ENCODE peak calls at places on chromosomes 2 and 18, in eight cellular contexts. One of them, this sample, is unnamed.

GRCh38 chr2:205119141-205119540 is 563.2 kb upstream of the NRP2 start:
- DNase-seq in lung: no peak
- DNase-seq in SJCRH30: no peak
- DNase-seq in KG1: no peak
- DNase-seq in Caki2: peak; percentile 92
- DNase-seq in A549: no peak
- DNase-seq in heart left ventricle: no peak
- DNase-seq in aorta: no peak
- DNase-seq in this sample: no peak

GRCh38 chr2:176483901-176484568 is 214.8 kb downstream of the MTX2 start:
- DNase-seq in heart left ventricle: no peak
- DNase-seq in lung: no peak
- DNase-seq in Caki2: no peak
- DNase-seq in KG1: no peak
- DNase-seq in aorta: no peak
- DNase-seq in A549: no peak
- DNase-seq in SJCRH30: no peak
- DNase-seq in this sample: no peak

GRCh38 chr2:199556886-199557285 is 99.1 kb upstream of the SATB2 start:
- DNase-seq in SJCRH30: no peak
- DNase-seq in lung: no peak
- DNase-seq in KG1: no peak
- DNase-seq in Caki2: no peak
- DNase-seq in heart left ventricle: no peak
- DNase-seq in A549: no peak
- DNase-seq in aorta: no peak
- DNase-seq in this sample: no peak

GRCh38 chr2:101699191-101699938 is 1.9 kb downstream of the MAP4K4 start:
- DNase-seq in A549: no peak
- DNase-seq in KG1: no peak
- DNase-seq in lung: no peak
- DNase-seq in SJCRH30: no peak
- DNase-seq in Caki2: no peak
- DNase-seq in aorta: no peak
- DNase-seq in heart left ventricle: no peak
- DNase-seq in this sample: no peak

GRCh38 chr2:26412091-26412673 is 10.5 kb downstream of the DRC1 start:
- DNase-seq in KG1: no peak
- DNase-seq in Caki2: peak; percentile 66
- DNase-seq in lung: no peak
- DNase-seq in aorta: no peak
- DNase-seq in heart left ventricle: no peak
- DNase-seq in A549: peak; percentile 89
- DNase-seq in SJCRH30: no peak
- DNase-seq in this sample: no peak

GRCh38 chr2:226622484-226622883 is 177.1 kb downstream of the IRS1 start:
- DNase-seq in lung: no peak
- DNase-seq in SJCRH30: no peak
- DNase-seq in Caki2: no peak
- DNase-seq in aorta: no peak
- DNase-seq in heart left ventricle: no peak
- DNase-seq in KG1: no peak
- DNase-seq in A549: peak; percentile 17
- DNase-seq in this sample: no peak

GRCh38 chr2:112141623-112142001 is 3.4 kb downstream of the FBLN7 start:
- DNase-seq in KG1: no peak
- DNase-seq in aorta: no peak
- DNase-seq in A549: no peak
- DNase-seq in heart left ventricle: no peak
- DNase-seq in SJCRH30: no peak
- DNase-seq in lung: no peak
- DNase-seq in Caki2: no peak
- DNase-seq in this sample: no peak

GRCh38 chr18:32339062-32339461 is 131.6 kb downstream of the GAREM1 start:
- DNase-seq in heart left ventricle: no peak
- DNase-seq in aorta: no peak
- DNase-seq in lung: no peak
- DNase-seq in A549: no peak
- DNase-seq in SJCRH30: no peak
- DNase-seq in KG1: no peak
- DNase-seq in Caki2: no peak
- DNase-seq in this sample: no peak

GRCh38 chr2:176852667-176853066 is 359.9 kb upstream of the HNRNPA3 start:
- DNase-seq in lung: no peak
- DNase-seq in A549: no peak
- DNase-seq in heart left ventricle: no peak
- DNase-seq in Caki2: no peak
- DNase-seq in aorta: no peak
- DNase-seq in SJCRH30: no peak
- DNase-seq in KG1: no peak
- DNase-seq in this sample: no peak

GRCh38 chr18:73136134-73136533 is 268.3 kb upstream of the NETO1 start:
- DNase-seq in lung: no peak
- DNase-seq in heart left ventricle: no peak
- DNase-seq in SJCRH30: no peak
- DNase-seq in aorta: no peak
- DNase-seq in A549: no peak
- DNase-seq in KG1: peak; percentile 43
- DNase-seq in Caki2: no peak
- DNase-seq in this sample: no peak